ENCODE peak calls at places on chromosomes 11 and 22, in nine cellular contexts. T, C, M, J, S, R, N, U and W are unnamed samples.

GRCh38 chr11:83157755-83158473 is 983 bp downstream of the PCF11 start:
- DNase-seq in T (peak; percentile 38), C (peak; percentile 64), M (peak; percentile 18), J (peak; percentile 60), S (no peak), R (peak; percentile 70), N (peak; percentile 57), U (peak; percentile 64), W (peak; percentile 32)

GRCh38 chr11:114296190-114296978 is at the start of gene NNMT:
- DNase-seq in T (peak; percentile 99), C (peak; percentile 81), M (peak; percentile 98), J (peak; percentile 87), S (no peak), R (peak; percentile 97), N (peak; percentile 98), U (peak; percentile 40), W (peak; percentile 65)

GRCh38 chr11:72721689-72722049 is 30.5 kb downstream of the ARAP1 start:
- DNase-seq in T (no peak), C (peak; percentile 52), M (peak; percentile 10), J (peak; percentile 62), S (no peak), R (no peak), N (peak; percentile 32), U (peak; percentile 75), W (no peak)

GRCh38 chr11:28269621-28270020 is 161.4 kb downstream of the METTL15 start:
- DNase-seq in T (no peak), C (no peak), M (no peak), J (no peak), S (no peak), R (no peak), N (no peak), U (no peak), W (no peak)

GRCh38 chr11:16610213-16610737 is 128.2 kb upstream of the C11orf58 start:
- DNase-seq in T (no peak), C (no peak), M (no peak), J (no peak), S (no peak), R (no peak), N (no peak), U (no peak), W (no peak)

GRCh38 chr11:94272738-94273313 is 31.6 kb upstream of the IZUMO1R start:
- DNase-seq in T (no peak), C (no peak), M (no peak), J (no peak), S (no peak), R (no peak), N (no peak), U (no peak), W (no peak)

GRCh38 chr11:73295259-73295995 is 12.6 kb upstream of the ARHGEF17 start:
- DNase-seq in T (peak; percentile 86), C (peak; percentile 68), M (peak; percentile 53), J (no peak), S (peak; percentile 43), R (peak; percentile 77), N (peak; percentile 88), U (peak; percentile 19), W (peak; percentile 83)

GRCh38 chr11:76783901-76784813 is 1.0 kb downstream of the TSKU start:
- DNase-seq in T (peak; percentile 71), C (peak; percentile 78), M (peak; percentile 80), J (peak; percentile 50), S (peak; percentile 55), R (peak; percentile 84), N (peak; percentile 87), U (peak; percentile 93), W (peak; percentile 52)

GRCh38 chr22:25141994-25142620 is 57.6 kb upstream of the CRYBB3 start:
- DNase-seq in T (no peak), C (no peak), M (no peak), J (no peak), S (no peak), R (no peak), N (no peak), U (no peak), W (no peak)

GRCh38 chr11:8241373-8242112 is 22.1 kb downstream of the LMO1 start:
- DNase-seq in T (no peak), C (no peak), M (no peak), J (no peak), S (no peak), R (no peak), N (no peak), U (no peak), W (no peak)

GRCh38 chr22:39365406-39365782 is 15.6 kb downstream of the SYNGR1 start:
- DNase-seq in T (no peak), C (no peak), M (no peak), J (no peak), S (no peak), R (no peak), N (no peak), U (no peak), W (no peak)

GRCh38 chr22:39363751-39364484 is 14.1 kb downstream of the SYNGR1 start:
- DNase-seq in T (no peak), C (no peak), M (no peak), J (no peak), S (no peak), R (no peak), N (no peak), U (no peak), W (no peak)

GRCh38 chr22:39367040-39367439 is 17.2 kb downstream of the SYNGR1 start:
- DNase-seq in T (no peak), C (no peak), M (no peak), J (no peak), S (no peak), R (no peak), N (no peak), U (no peak), W (no peak)

GRCh38 chr22:39362932-39363331 is 13.1 kb downstream of the SYNGR1 start:
- DNase-seq in T (no peak), C (no peak), M (no peak), J (no peak), S (no peak), R (no peak), N (no peak), U (no peak), W (no peak)

DNA sequence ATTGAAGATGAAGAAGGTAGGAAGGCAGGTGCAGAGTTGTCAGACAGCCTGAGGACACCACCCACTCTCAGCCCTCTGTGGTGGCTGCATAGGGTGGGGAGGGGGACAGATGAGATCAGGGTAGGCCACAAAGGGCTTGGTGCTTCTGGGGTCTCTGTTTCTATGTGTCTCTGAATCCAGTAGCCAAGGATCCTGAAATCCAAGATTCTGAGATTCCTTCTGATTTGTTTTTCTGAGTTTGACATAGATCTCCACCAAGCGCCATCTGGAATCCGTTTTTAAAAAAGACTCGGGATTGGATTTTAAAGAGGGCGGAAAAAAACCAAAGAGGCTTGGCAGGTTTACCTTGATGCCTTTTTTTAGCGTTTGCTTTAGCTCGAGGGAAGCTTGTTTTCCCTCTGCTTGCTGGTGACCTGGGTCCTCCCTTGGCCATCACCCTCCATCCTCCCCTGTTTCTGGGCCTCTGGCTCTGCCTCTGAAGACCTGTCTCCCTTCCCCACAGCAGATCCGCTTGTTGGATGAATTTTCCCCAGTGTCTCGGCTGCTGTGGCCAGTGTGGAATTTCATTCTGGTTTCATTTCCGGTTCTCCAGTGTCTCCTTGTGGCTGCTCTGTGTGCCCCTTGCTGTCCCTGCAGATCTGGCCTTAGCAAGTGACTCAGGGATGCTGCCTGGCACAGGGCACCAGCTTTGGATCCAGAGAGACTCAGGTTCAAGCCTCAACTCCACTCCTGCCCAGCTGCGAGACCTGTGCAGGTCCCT is 15.0 kb downstream of the SYNGR1 start:
- DNase-seq in T (peak; percentile 46), C (no peak), M (no peak), J (no peak), S (no peak), R (no peak), N (no peak), U (no peak), W (no peak)
- TF ChIP-seq CTCF in T (peak; percentile 31), C (no peak), M (no peak), J (peak; percentile 28), S (no peak), R (no peak), N (no peak), U (no peak), W (no peak)

DNA sequence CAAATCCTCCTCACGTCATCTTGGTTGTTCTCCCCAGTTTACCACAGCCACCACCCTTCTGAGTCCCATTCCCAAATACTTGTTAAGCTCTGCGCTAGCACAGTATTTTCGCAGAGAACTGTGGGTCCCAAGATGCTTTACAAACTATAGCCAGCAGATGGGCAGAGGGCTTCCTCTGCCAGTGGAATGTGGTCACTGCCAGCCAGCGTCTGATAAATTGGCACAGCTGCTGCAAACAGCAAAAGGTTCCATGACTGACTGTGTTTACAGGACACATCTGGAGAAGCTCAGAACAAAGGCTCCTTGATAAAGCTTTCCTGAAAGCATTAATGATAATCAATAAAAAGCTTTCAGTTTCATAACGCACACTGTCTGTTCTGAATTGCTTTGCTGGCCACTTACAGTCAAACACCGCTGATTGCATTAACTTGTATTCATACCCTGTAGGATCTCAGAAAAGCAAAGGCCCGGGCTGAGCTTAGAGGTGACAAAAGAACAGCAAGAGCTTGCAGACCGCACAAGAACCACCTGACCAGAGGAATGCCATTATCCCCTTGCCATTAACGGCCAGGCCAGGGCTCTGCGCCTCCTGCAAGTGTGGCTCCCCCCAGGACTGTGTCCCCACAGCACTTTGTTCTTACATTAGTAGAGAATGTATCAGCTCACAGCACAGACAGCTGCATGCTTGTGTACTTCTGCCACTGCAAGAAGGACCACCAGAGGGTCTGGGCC is 120.6 kb downstream of the MICAL3 start:
- DNase-seq in T (no peak), C (peak; percentile 56), M (no peak), J (no peak), S (no peak), R (peak; percentile 65), N (no peak), U (no peak), W (no peak)
- TF ChIP-seq CTCF in T (no peak), C (no peak), M (no peak), J (no peak), S (no peak), R (no peak), N (no peak), U (no peak), W (no peak)

DNA sequence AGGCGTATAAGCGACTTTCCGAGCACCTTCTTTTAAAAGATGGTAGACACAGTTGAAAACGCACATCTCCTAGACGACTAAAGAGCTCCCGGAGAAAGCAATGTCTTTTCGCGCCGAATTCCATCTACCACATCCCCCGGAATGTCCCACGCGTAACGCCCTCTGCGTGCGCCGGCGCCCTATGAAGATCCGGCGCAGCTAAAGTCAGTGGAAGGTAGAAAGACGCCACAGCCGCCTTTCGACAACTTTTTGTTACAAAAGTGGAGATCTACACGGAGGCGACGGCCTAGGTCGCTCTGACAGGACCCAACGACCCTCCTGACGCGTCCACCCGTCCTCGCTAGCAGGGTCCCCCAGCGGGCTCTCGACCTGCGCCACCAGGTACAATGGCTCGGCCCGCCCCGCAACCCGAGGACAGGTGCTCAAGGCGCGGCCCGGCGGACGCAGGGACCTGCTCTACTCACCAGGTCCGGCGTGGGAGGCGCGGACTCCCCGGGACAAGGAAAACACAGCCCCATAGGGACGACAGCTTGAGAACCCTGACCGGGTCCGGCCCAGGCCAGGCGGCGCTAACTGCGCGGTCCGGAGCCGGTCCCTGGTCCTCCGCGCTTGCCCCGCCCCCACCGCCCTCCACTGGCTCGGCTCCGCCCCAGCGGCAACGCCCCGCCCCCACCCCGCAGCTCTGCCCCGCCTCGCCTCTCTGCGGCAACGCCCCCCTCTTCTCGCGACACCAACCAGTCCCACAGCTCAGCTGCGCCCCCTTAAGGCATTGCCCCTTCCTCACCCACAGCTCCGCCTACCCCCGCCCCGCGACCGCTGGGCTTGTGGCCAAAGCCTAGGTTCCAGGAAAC is at the start of gene SVIP:
- DNase-seq in T (peak; percentile 78), C (peak; percentile 96), M (peak; percentile 71), J (peak; percentile 94), S (peak; percentile 87), R (peak; percentile 99), N (peak; percentile 92), U (peak; percentile 88), W (peak; percentile 98)
- TF ChIP-seq CTCF in T (peak; percentile 64), C (peak; percentile 56), M (peak; percentile 46), J (peak; percentile 6), S (peak; percentile 50), R (peak; percentile 88), N (peak; percentile 43), U (peak; percentile 49), W (peak; percentile 75)

GRCh38 chr11:43810929-43811596 is 69.6 kb upstream of the ALKBH3 start:
- DNase-seq in T (no peak), C (no peak), M (no peak), J (no peak), S (no peak), R (no peak), N (peak; percentile 22), U (no peak), W (no peak)
- TF ChIP-seq CTCF in T (peak; percentile 36), C (peak; percentile 17), M (peak; percentile 40), J (no peak), S (no peak), R (no peak), N (peak; percentile 43), U (no peak), W (no peak)